ENCODE peak calls at places on chromosomes 6 and 20, in five cellular contexts. One of them, this sample, is unnamed.

GRCh38 chr6:17226269-17226668 is 54.9 kb upstream of the RBM24 start:
- DNase-seq in fibroblast of mammary gland: no peak
- DNase-seq in B cell: no peak
- DNase-seq in A549: no peak
- DNase-seq in GM12865: no peak
- DNase-seq in this sample: no peak

GRCh38 chr6:88262372-88262771 is 96.2 kb upstream of the CNR1 start:
- DNase-seq in GM12865: no peak
- DNase-seq in fibroblast of mammary gland: no peak
- DNase-seq in A549: no peak
- DNase-seq in B cell: no peak
- DNase-seq in this sample: no peak

GRCh38 chr6:79713701-79714322 is 82.7 kb downstream of the SH3BGRL2 start:
- DNase-seq in B cell: peak; percentile 33
- DNase-seq in GM12865: peak; percentile 68
- DNase-seq in fibroblast of mammary gland: peak; percentile 59
- DNase-seq in A549: peak; percentile 1
- DNase-seq in this sample: peak; percentile 73

GRCh38 chr20:44888226-44889103 is 3.0 kb downstream of the YWHAB start:
- DNase-seq in A549: peak; percentile 33
- DNase-seq in B cell: no peak
- DNase-seq in fibroblast of mammary gland: peak; percentile 38
- DNase-seq in GM12865: peak; percentile 13
- DNase-seq in this sample: no peak

GRCh38 chr6:155310596-155310995 is 3.7 kb downstream of the TFB1M start:
- DNase-seq in B cell: no peak
- DNase-seq in GM12865: no peak
- DNase-seq in A549: no peak
- DNase-seq in fibroblast of mammary gland: peak; percentile 72
- DNase-seq in this sample: no peak

GRCh38 chr6:26186652-26187051 is 99.4 kb downstream of the HFE start:
- DNase-seq in fibroblast of mammary gland: no peak
- DNase-seq in A549: no peak
- DNase-seq in GM12865: no peak
- DNase-seq in B cell: no peak
- DNase-seq in this sample: no peak

GRCh38 chr6:3751730-3752537 is 421 bp upstream of the PXDC1 start:
- DNase-seq in B cell: peak; percentile 86
- DNase-seq in fibroblast of mammary gland: peak; percentile 87
- DNase-seq in GM12865: peak; percentile 75
- DNase-seq in A549: peak; percentile 81
- DNase-seq in this sample: peak; percentile 80

GRCh38 chr20:39264506-39265172 is 302.5 kb downstream of the DHX35 start:
- DNase-seq in GM12865: peak; percentile 56
- DNase-seq in A549: peak; percentile 80
- DNase-seq in B cell: peak; percentile 54
- DNase-seq in fibroblast of mammary gland: peak; percentile 84
- DNase-seq in this sample: peak; percentile 58

GRCh38 chr6:33314515-33314942 is 651 bp upstream of the TAPBP start:
- DNase-seq in fibroblast of mammary gland: peak; percentile 88
- DNase-seq in B cell: peak; percentile 85
- DNase-seq in A549: peak; percentile 65
- DNase-seq in GM12865: peak; percentile 85
- DNase-seq in this sample: peak; percentile 85

GRCh38 chr6:159062564-159062945 is 17.8 kb upstream of the TAGAP start:
- DNase-seq in B cell: peak; percentile 77
- DNase-seq in fibroblast of mammary gland: no peak
- DNase-seq in GM12865: peak; percentile 62
- DNase-seq in A549: no peak
- DNase-seq in this sample: peak; percentile 84

GRCh38 chr6:114747995-114748625 is 405.3 kb upstream of the HS3ST5 start:
- DNase-seq in GM12865: peak; percentile 61
- DNase-seq in A549: no peak
- DNase-seq in fibroblast of mammary gland: peak; percentile 68
- DNase-seq in B cell: peak; percentile 16
- DNase-seq in this sample: peak; percentile 61

GRCh38 chr6:109050012-109050411 is 44.6 kb downstream of the SESN1 start:
- DNase-seq in fibroblast of mammary gland: no peak
- DNase-seq in GM12865: no peak
- DNase-seq in A549: no peak
- DNase-seq in B cell: no peak
- DNase-seq in this sample: no peak

GRCh38 chr6:69105288-69105687 is 470.2 kb downstream of the ADGRB3 start:
- DNase-seq in B cell: no peak
- DNase-seq in fibroblast of mammary gland: no peak
- DNase-seq in A549: no peak
- DNase-seq in GM12865: no peak
- DNase-seq in this sample: no peak

GRCh38 chr20:2626853-2627541 is 25.4 kb upstream of the NOP56 start:
- DNase-seq in B cell: no peak
- DNase-seq in GM12865: no peak
- DNase-seq in fibroblast of mammary gland: peak; percentile 91
- DNase-seq in A549: no peak
- DNase-seq in this sample: no peak

GRCh38 chr6:36703982-36704381 is 6.4 kb downstream of the RAB44 start:
- DNase-seq in A549: no peak
- DNase-seq in B cell: no peak
- DNase-seq in fibroblast of mammary gland: no peak
- DNase-seq in GM12865: no peak
- DNase-seq in this sample: no peak

GRCh38 chr20:18057994-18058349 is 256 bp upstream of the OVOL2 start:
- DNase-seq in A549: no peak
- DNase-seq in GM12865: no peak
- DNase-seq in B cell: no peak
- DNase-seq in fibroblast of mammary gland: no peak
- DNase-seq in this sample: no peak

GRCh38 chr20:13017235-13017634 is 8.5 kb downstream of the SPTLC3 start:
- DNase-seq in fibroblast of mammary gland: peak; percentile 74
- DNase-seq in B cell: no peak
- DNase-seq in GM12865: no peak
- DNase-seq in A549: no peak
- DNase-seq in this sample: no peak

GRCh38 chr6:28772480-28773381 is 151.1 kb downstream of the TRIM27 start:
- DNase-seq in A549: no peak
- DNase-seq in GM12865: no peak
- DNase-seq in B cell: no peak
- DNase-seq in fibroblast of mammary gland: no peak
- DNase-seq in this sample: no peak

GRCh38 chr6:137033828-137034227 is 10.9 kb downstream of the IL20RA start:
- DNase-seq in fibroblast of mammary gland: no peak
- DNase-seq in A549: no peak
- DNase-seq in B cell: no peak
- DNase-seq in GM12865: peak; percentile 89
- DNase-seq in this sample: peak; percentile 87

GRCh38 chr6:165571068-165571682 is 91.9 kb downstream of the PDE10A start:
- DNase-seq in fibroblast of mammary gland: peak; percentile 17
- DNase-seq in GM12865: no peak
- DNase-seq in A549: no peak
- DNase-seq in B cell: no peak
- DNase-seq in this sample: no peak

GRCh38 chr20:50996901-50997830 is 25.7 kb downstream of the KCNG1 start:
- DNase-seq in A549: no peak
- DNase-seq in GM12865: no peak
- DNase-seq in B cell: no peak
- DNase-seq in fibroblast of mammary gland: peak; percentile 63
- DNase-seq in this sample: no peak

GRCh38 chr6:50120300-50120699 is 70.6 kb upstream of the DEFB112 start:
- DNase-seq in B cell: no peak
- DNase-seq in fibroblast of mammary gland: peak; percentile 2
- DNase-seq in A549: no peak
- DNase-seq in GM12865: no peak
- DNase-seq in this sample: no peak

GRCh38 chr6:27209659-27210269 is 37.7 kb upstream of the PRSS16 start:
- DNase-seq in B cell: no peak
- DNase-seq in fibroblast of mammary gland: peak; percentile 17
- DNase-seq in A549: no peak
- DNase-seq in GM12865: no peak
- DNase-seq in this sample: peak; percentile 7

GRCh38 chr20:7161690-7162089 is 394.2 kb downstream of the BMP2 start:
- DNase-seq in GM12865: no peak
- DNase-seq in fibroblast of mammary gland: no peak
- DNase-seq in B cell: no peak
- DNase-seq in A549: no peak
- DNase-seq in this sample: peak; percentile 1

GRCh38 chr6:42512498-42513042 is 51.3 kb upstream of the UBR2 start:
- DNase-seq in A549: no peak
- DNase-seq in GM12865: no peak
- DNase-seq in B cell: no peak
- DNase-seq in fibroblast of mammary gland: no peak
- DNase-seq in this sample: no peak

GRCh38 chr6:160221423-160221822 is 37.2 kb downstream of the SLC22A2 start:
- DNase-seq in A549: no peak
- DNase-seq in B cell: no peak
- DNase-seq in GM12865: peak; percentile 12
- DNase-seq in fibroblast of mammary gland: peak; percentile 9
- DNase-seq in this sample: no peak
- TF ChIP-seq CTCF in A549: peak; percentile 19
- TF ChIP-seq CTCF in B cell: no peak
- TF ChIP-seq CTCF in GM12865: no peak
- TF ChIP-seq CTCF in fibroblast of mammary gland: no peak
- TF ChIP-seq CTCF in this sample: no peak

DNA sequence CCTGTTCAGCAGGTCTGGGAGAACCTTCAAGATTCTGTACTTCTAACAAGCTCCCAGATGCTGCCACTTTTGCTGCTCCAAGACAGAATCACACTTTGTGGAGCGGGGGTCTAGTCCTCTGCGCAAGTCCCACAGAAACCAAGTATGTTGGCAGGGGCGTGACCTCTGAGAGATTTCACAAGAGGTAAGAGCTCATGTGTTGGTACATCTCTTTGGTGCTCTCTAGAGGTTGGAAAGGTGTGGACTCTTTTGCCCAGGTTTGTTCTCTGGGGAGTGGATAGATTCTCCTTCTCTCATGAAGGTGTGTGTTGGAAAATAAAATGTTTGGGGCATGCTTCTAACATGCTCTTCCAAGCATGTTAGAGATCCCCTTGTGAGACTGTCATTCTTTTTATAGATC is 340.9 kb upstream of the IRAK1BP1 start:
- DNase-seq in fibroblast of mammary gland: no peak
- DNase-seq in A549: no peak
- DNase-seq in GM12865: no peak
- DNase-seq in B cell: no peak
- DNase-seq in this sample: no peak
- TF ChIP-seq CTCF in fibroblast of mammary gland: no peak
- TF ChIP-seq CTCF in A549: no peak
- TF ChIP-seq CTCF in GM12865: no peak
- TF ChIP-seq CTCF in B cell: no peak
- TF ChIP-seq CTCF in this sample: no peak

DNA sequence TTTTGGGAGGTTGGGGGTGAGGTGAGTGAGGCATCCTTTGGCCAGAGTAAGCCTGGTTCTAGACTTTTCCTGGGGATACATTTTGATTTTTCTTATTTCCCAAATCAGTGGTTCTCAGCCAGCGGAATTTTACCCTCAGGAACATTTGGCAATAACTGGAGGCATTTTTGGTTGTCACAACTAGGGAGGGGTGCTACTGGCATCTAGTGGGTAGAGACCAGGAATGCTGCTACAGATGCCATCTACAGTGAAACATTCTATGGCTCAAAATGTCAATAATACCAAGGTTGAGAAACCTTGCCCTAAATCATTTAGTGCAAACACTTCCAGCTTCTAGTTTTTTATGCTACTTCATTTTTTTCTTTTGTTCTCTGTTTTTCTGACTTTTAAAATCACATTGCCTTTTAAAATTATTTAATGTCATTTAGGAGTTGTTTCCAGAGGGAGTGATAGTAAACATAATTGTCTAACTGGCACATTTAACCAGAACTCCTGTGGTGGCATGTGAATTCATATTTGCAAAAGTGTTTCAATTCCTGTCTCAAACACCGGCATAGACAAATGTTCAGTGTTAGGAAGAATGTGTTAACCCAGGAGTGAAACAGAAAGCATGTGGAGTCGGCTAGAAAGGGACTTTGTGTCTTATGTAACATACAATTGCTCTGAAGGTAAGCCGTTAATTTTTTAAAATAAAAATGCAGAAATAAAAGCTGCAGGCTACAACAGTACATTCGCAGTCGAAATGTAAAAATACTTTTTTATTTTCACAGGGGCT is 59.0 kb downstream of the QRSL1 start:
- DNase-seq in B cell: no peak
- DNase-seq in fibroblast of mammary gland: no peak
- DNase-seq in A549: no peak
- DNase-seq in GM12865: peak; percentile 45
- DNase-seq in this sample: no peak
- TF ChIP-seq CTCF in B cell: no peak
- TF ChIP-seq CTCF in fibroblast of mammary gland: no peak
- TF ChIP-seq CTCF in A549: no peak
- TF ChIP-seq CTCF in GM12865: peak; percentile 15
- TF ChIP-seq CTCF in this sample: no peak

GRCh38 chr6:125196613-125197012 is 43.0 kb downstream of the TPD52L1 start:
- DNase-seq in GM12865: no peak
- DNase-seq in B cell: no peak
- DNase-seq in fibroblast of mammary gland: no peak
- DNase-seq in A549: no peak
- DNase-seq in this sample: no peak

GRCh38 chr6:125200986-125201385 is 47.4 kb downstream of the TPD52L1 start:
- DNase-seq in B cell: no peak
- DNase-seq in A549: no peak
- DNase-seq in fibroblast of mammary gland: peak; percentile 27
- DNase-seq in GM12865: no peak
- DNase-seq in this sample: no peak

GRCh38 chr6:125195526-125195925 is 42.0 kb downstream of the TPD52L1 start:
- DNase-seq in GM12865: no peak
- DNase-seq in A549: no peak
- DNase-seq in B cell: no peak
- DNase-seq in fibroblast of mammary gland: no peak
- DNase-seq in this sample: no peak

GRCh38 chr6:125197795-125198269 is 44.3 kb downstream of the TPD52L1 start:
- DNase-seq in GM12865: no peak
- DNase-seq in fibroblast of mammary gland: peak; percentile 85
- DNase-seq in A549: peak; percentile 42
- DNase-seq in B cell: no peak
- DNase-seq in this sample: no peak

DNA sequence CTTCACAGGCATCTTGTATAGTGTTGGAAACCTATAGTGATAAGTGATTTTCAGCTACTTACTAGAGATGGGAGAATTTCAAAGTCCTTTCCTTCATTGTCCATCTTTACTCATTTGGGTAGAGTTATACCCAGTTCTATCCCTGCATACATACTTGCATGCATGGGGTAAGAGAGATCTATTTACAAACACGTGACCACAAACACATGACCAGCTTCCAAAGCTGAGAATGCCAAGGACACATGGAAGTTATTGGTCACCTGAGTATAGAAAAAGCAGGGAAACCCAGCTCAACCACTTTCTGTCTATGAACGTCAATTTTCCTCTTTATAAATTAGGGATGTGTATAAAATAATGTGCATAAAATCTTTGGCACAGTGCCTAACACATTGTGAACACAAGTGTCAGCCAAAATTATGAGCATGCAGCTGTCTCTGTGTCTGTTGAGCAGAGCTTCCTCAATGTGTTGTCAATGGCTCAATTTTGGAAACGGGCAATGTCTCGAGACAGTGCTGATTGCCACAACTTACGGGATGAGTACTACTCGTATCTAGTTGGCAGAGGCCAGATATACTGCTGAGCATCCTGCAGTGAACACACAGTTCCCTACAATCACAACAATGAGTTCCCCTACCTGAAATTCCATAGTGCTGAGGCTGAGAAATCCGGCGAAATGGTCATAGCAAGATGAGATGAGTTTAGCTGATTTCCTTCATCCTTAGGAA is 44.9 kb downstream of the TPD52L1 start:
- DNase-seq in GM12865: no peak
- DNase-seq in B cell: no peak
- DNase-seq in fibroblast of mammary gland: no peak
- DNase-seq in A549: no peak
- DNase-seq in this sample: no peak
- TF ChIP-seq CTCF in GM12865: no peak
- TF ChIP-seq CTCF in B cell: no peak
- TF ChIP-seq CTCF in fibroblast of mammary gland: no peak
- TF ChIP-seq CTCF in A549: no peak
- TF ChIP-seq CTCF in this sample: no peak

This sample was measured in activated CD8-positive, alpha-beta T cell treated with anti-CD3 and anti-CD28 coated beads for 36 hours.